ENCODE peak calls at places on chromosomes 6 and 20, in ten cellular contexts. E, Z, F, H, D, B, M, N, K and A are unnamed samples.

GRCh38 chr6:36054415-36054814 is 26.8 kb downstream of the MAPK14 start:
- DNase-seq in B (no peak), Z (no peak), H (no peak), F (no peak), E (no peak), D (no peak), M (no peak), N (peak), K (no peak), A (no peak)

GRCh38 chr6:99246602-99247001 is 102.9 kb downstream of the FAXC start:
- DNase-seq in B (no peak), M (no peak), Z (no peak), F (no peak), D (no peak), H (no peak), K (no peak), E (no peak), N (no peak), A (no peak)

GRCh38 chr6:77055711-77056110 is 407.6 kb downstream of the HTR1B start:
- DNase-seq in F (no peak), Z (no peak), N (no peak), H (no peak), E (no peak), K (no peak), M (no peak), B (no peak), D (no peak), A (no peak)

GRCh38 chr6:2970034-2970685 is 1.2 kb downstream of the SERPINB6 start:
- DNase-seq in N (peak), F (no peak), M (no peak), K (no peak), B (no peak), Z (no peak), D (no peak), E (no peak), H (no peak), A (no peak)

GRCh38 chr20:44841955-44842354 is 31.6 kb upstream of the RIMS4 start:
- DNase-seq in H (no peak), D (no peak), F (no peak), Z (no peak), M (no peak), N (no peak), B (no peak), E (no peak), K (no peak), A (no peak)

GRCh38 chr6:31479933-31480535 is 17.9 kb upstream of the MICB start:
- DNase-seq in M (no peak), N (no peak), K (no peak), F (no peak), D (no peak), B (no peak), H (no peak), E (no peak), Z (no peak), A (no peak)

GRCh38 chr6:35856250-35856649 is 51.1 kb downstream of the LHFPL5 start:
- DNase-seq in F (no peak), D (no peak), H (no peak), E (no peak), B (no peak), K (no peak), Z (no peak), N (no peak), M (no peak), A (no peak)

GRCh38 chr20:45545754-45546453 is 1.3 kb downstream of the EPPIN start:
- DNase-seq in D (peak), M (no peak), H (peak), N (peak), B (peak), E (peak), Z (no peak), F (peak), K (no peak), A (peak)

GRCh38 chr6:135306166-135306565 is 125.1 kb downstream of the MYB start:
- DNase-seq in K (no peak), H (no peak), N (no peak), B (no peak), D (no peak), E (no peak), M (no peak), F (no peak), Z (no peak), A (no peak)

GRCh38 chr6:113772961-113773360 is 84.2 kb upstream of the MARCKS start:
- DNase-seq in E (no peak), F (no peak), B (no peak), K (no peak), H (no peak), N (no peak), D (no peak), Z (no peak), M (no peak), A (no peak)

GRCh38 chr20:46741924-46742692 is 32.7 kb downstream of the SLC2A10 start:
- DNase-seq in D (no peak), Z (no peak), B (peak), M (no peak), F (no peak), N (no peak), H (no peak), E (peak), K (no peak), A (no peak)

GRCh38 chr6:136067731-136068341 is 182.3 kb downstream of the MTFR2 start:
- DNase-seq in N (peak), K (no peak), D (peak), Z (no peak), H (peak), M (no peak), F (no peak), B (peak), E (no peak), A (peak)

GRCh38 chr6:31180500-31180899 is 10.0 kb upstream of the POU5F1 start:
- DNase-seq in N (no peak), D (peak), F (no peak), K (peak), B (no peak), H (peak), Z (peak), E (no peak), M (peak), A (peak)

GRCh38 chr20:57882451-57883161 is 172.8 kb upstream of the PMEPA1 start:
- DNase-seq in D (no peak), F (peak), H (no peak), N (no peak), B (peak), M (no peak), E (peak), Z (no peak), K (no peak), A (no peak)

GRCh38 chr20:30594112-30594511 is 663.4 kb upstream of the DEFB115 start:
- DNase-seq in H (peak), D (no peak), Z (no peak), B (no peak), M (no peak), K (no peak), E (no peak), N (no peak), F (no peak), A (no peak)

GRCh38 chr20:45925821-45926506 is 8.5 kb upstream of the PCIF1 start:
- DNase-seq in H (no peak), B (no peak), D (no peak), N (no peak), Z (no peak), K (no peak), F (no peak), E (no peak), M (no peak), A (no peak)

GRCh38 chr6:12836009-12836408 is 119.4 kb downstream of the PHACTR1 start:
- DNase-seq in K (no peak), H (no peak), D (no peak), B (no peak), F (no peak), M (no peak), N (no peak), E (no peak), Z (no peak), A (no peak)

GRCh38 chr6:16850332-16851022 is 89.2 kb upstream of the ATXN1 start:
- DNase-seq in Z (no peak), H (no peak), D (no peak), E (peak), K (no peak), B (no peak), M (no peak), N (no peak), F (no peak), A (no peak)

GRCh38 chr20:22768779-22769178 is 184.4 kb upstream of the FOXA2 start:
- DNase-seq in N (no peak), K (no peak), F (peak), M (no peak), D (peak), H (no peak), B (no peak), E (peak), Z (no peak), A (peak)

GRCh38 chr6:36862164-36862847 is 12.3 kb downstream of the PPIL1 start:
- DNase-seq in H (no peak), N (no peak), B (peak), Z (no peak), D (no peak), E (no peak), F (peak), K (no peak), M (no peak), A (no peak)

GRCh38 chr6:170147832-170148708 is 142.8 kb downstream of the DLL1 start:
- DNase-seq in B (no peak), Z (peak), N (no peak), E (no peak), D (no peak), K (no peak), M (peak), H (peak), F (no peak), A (no peak)
- H3K4me3 ChIP-seq in B (no peak), Z (no peak), N (no peak), E (no peak), D (no peak), K (no peak), M (no peak), H (no peak), F (no peak), A (no peak)

GRCh38 chr6:45532626-45533258 is 155.0 kb upstream of the SUPT3H start:
- DNase-seq in B (no peak), M (no peak), F (no peak), N (peak), Z (no peak), D (peak), H (no peak), K (no peak), E (no peak), A (peak)
- H3K4me3 ChIP-seq in B (no peak), M (no peak), F (no peak), N (peak), Z (peak), D (peak), H (no peak), K (no peak), E (no peak), A (no peak)

DNA sequence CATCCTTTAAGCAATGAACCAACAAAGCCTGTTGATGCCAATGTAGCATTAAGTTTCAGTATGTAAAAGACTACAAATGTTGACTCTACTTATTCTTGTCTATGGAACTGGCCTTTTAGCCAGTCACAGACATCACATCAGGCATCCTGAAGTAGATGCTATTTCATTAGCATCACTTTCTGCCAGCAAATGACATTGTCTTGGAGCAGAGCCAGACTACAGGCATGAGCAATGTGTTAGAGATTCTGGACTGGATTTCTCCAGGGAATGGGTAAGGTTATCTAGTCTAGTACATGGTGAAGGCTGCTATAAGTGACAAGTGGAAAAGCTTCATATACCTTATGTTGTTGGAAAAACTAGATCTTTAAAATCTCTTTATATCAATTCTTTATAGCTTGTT is 142.9 kb downstream of the ADGRB3 start:
- DNase-seq in F (no peak), H (no peak), D (peak), K (no peak), E (peak), Z (peak), N (peak), M (no peak), B (no peak), A (peak)
- H3K4me3 ChIP-seq in F (no peak), H (no peak), D (no peak), K (no peak), E (no peak), Z (no peak), N (no peak), M (no peak), B (no peak), A (no peak)

GRCh38 chr6:43999628-44000027 is 127.6 kb downstream of the MRPL14 start:
- DNase-seq in D (no peak), M (no peak), H (no peak), F (no peak), B (no peak), K (no peak), E (no peak), Z (no peak), N (no peak), A (no peak)

GRCh38 chr6:44002591-44003344 is 124.5 kb downstream of the MRPL14 start:
- DNase-seq in D (no peak), N (peak), E (no peak), K (peak), Z (peak), M (peak), F (peak), H (peak), B (peak), A (peak)

GRCh38 chr6:44002071-44002590 is 125.1 kb downstream of the MRPL14 start:
- DNase-seq in N (no peak), B (no peak), Z (no peak), E (no peak), D (no peak), K (no peak), M (peak), H (peak), F (peak), A (no peak)

GRCh38 chr6:44001318-44001868 is 125.9 kb downstream of the MRPL14 start:
- DNase-seq in M (peak), N (no peak), B (no peak), E (no peak), D (no peak), H (peak), Z (no peak), F (peak), K (peak), A (no peak)

DNA sequence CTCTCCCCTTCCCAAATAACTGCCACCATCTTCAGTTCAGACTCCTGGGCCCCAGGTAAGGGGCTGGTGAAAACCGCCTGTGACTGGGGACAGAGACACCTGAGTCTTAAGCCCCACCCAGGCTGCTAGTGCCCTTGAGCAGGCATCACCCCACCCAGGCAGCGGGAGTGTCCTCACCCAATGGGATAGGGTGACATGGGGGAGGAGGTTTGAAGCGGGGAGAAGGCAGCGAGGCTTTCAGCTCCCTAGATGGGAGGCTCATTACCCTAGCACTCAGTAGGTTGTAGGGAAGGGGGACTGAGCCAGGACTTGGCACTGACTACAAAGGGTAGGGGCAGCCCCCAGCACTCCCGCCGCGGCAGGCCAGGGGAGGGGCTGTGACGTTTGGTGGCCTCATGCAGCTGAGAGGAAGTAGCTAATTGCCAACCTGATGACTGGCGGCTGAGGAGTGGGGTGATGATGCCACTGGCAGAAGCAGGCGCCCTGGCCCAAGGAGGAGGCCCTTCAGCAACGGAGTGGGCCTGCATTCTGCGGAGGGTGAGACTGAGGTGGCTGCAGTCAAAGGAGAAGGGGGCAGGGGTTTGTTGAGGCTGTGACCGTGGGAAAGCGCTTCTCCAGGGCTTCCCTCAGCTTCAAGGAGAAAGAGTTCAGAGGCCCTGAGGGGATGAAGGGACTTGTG is 126.9 kb downstream of the MRPL14 start:
- DNase-seq in F (no peak), K (peak), Z (no peak), B (no peak), N (peak), H (peak), D (no peak), M (peak), E (no peak), A (no peak)
- H3K4me3 ChIP-seq in F (no peak), K (peak), Z (no peak), B (no peak), N (no peak), H (no peak), D (no peak), M (no peak), E (no peak), A (no peak)

GRCh38 chr6:34082348-34082747 is 63.5 kb downstream of the GRM4 start:
- DNase-seq in F (no peak), K (no peak), D (no peak), H (no peak), M (no peak), E (no peak), B (no peak), N (no peak), Z (no peak), A (no peak)

GRCh38 chr6:34085453-34086170 is 60.3 kb downstream of the GRM4 start:
- DNase-seq in E (no peak), M (no peak), B (no peak), Z (no peak), F (no peak), K (no peak), N (no peak), D (no peak), H (no peak), A (no peak)

GRCh38 chr6:34084591-34085280 is 61.2 kb downstream of the GRM4 start:
- DNase-seq in B (no peak), K (no peak), F (no peak), H (no peak), E (no peak), N (no peak), D (no peak), M (no peak), Z (no peak), A (no peak)

GRCh38 chr6:34083227-34083889 is 62.5 kb downstream of the GRM4 start:
- DNase-seq in H (no peak), Z (peak), M (no peak), D (no peak), B (no peak), F (no peak), K (no peak), N (no peak), E (no peak), A (no peak)

DNA sequence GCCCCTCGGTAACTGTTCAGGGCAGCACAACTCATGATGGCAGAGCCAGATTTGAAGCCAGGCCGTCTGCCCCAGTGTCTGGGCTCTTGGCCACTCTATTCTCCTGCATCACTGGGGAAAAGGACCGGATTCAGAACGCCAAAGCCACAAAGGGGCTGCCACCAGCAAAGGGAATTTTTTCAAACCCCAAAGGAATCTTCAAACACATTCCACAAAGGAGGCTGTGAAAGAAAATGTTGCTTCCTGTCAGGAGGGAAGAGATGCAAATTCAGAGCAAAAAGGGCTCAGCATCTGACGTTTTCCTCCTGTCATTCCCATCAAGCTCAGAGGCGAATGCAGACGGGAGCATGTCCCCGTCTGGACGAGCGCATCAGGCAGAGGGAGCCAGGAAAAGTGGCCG is 63.1 kb downstream of the GRM4 start:
- DNase-seq in Z (no peak), N (no peak), F (no peak), H (no peak), D (no peak), K (no peak), E (no peak), M (no peak), B (no peak), A (no peak)
- H3K4me3 ChIP-seq in Z (no peak), N (no peak), F (no peak), H (no peak), D (no peak), K (no peak), E (no peak), M (no peak), B (no peak), A (no peak)

DNA sequence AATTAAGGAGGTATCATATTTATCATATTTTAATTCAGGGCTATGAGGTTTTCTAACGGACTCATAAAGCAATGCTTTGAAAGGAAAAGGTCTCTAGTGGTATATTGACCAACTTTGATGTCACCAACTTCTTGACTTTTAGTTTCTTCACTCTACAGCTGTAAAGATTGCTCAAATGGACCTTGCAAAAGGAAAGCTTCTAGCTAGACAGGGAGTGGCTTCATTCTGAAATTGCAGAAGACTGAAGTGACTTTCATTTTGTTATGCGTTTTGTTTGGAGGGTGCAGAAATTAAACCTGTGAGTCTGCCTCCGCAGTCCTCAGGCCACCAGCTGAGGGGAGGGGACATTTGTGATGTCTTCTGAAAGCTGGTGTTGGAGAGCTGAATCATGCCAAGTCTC is 95.7 kb downstream of the SLC24A3 start:
- DNase-seq in H (no peak), Z (no peak), M (no peak), K (no peak), E (no peak), N (no peak), B (no peak), D (no peak), F (no peak), A (no peak)
- H3K4me3 ChIP-seq in H (no peak), Z (no peak), M (no peak), K (no peak), E (no peak), N (no peak), B (no peak), D (no peak), F (no peak), A (no peak)

DNA sequence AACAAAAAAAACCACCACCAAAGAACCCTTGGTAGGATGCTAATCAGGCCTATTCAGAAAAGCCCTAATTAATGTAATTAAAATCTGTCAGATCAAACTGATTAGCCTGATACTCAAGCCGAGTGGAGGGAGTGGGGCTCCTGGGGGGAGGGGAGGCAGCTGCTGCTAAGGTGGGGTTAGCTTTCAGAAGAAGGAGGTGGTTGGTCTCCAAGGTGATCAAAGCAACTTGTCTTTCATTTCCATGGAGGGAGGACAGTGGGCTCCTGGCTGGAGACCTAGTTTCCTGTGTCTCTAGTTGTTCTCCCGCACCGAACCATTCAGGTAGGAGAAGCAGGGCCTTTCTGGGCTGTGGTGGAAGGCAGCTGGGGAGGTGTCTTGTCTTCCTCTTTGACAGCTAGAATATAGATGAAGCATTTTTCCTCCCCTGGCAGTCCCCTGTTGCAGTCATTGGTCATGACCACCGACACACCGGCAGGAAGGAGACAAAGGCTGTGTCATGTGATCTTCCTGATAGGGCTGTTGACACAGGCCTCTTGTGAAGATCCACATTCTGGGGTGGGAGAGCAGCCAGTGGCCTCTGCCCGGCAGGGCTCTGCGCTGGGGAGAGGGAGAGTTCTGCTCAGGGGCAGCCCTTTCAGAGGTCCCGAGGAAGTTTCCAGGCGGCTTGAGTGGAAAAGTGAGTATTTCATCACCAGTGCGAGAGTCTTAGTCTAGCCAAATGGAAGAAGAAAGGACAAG is 39.9 kb upstream of the PRDM1 start:
- DNase-seq in B (no peak), Z (no peak), E (no peak), F (no peak), M (no peak), K (no peak), D (no peak), H (no peak), N (no peak), A (no peak)
- H3K4me3 ChIP-seq in B (no peak), Z (no peak), E (no peak), F (no peak), M (no peak), K (no peak), D (no peak), H (no peak), N (no peak), A (no peak)

DNA sequence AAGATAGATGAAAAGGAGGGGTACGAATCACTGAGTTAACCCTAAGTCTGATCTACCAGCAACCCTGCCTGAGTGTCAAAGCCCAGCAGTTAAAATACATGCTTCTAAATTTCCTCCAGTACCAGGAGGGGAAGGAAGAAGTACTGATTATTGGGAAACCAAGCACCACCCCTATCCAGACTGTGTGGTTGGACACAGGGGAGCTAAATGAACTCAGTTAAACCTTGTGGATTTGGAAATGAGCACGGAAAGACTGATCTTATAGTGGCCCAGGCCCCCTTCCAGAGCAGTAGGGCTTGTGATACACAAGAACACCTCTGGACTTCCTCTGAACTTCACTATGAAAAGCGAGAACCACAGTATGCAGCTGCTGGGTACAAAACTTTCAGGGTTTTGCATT is 585.6 kb downstream of the MAFB start:
- DNase-seq in B (no peak), Z (no peak), D (no peak), E (no peak), H (no peak), K (no peak), M (no peak), F (no peak), N (no peak), A (no peak)
- H3K4me3 ChIP-seq in B (no peak), Z (no peak), D (no peak), E (no peak), H (no peak), K (no peak), M (no peak), F (no peak), N (no peak), A (no peak)